ENCODE peak calls at places on chromosomes 5 and 9, in four cellular contexts. G is GM12878, P is K562, Q is WTC11. B is an unnamed sample.

GRCh38 chr5:172521338-172521932 is 67.1 kb upstream of the SH3PXD2B start:
- DNase-seq in G (no peak), P (no peak), Q (no peak), B (no peak)

GRCh38 chr5:65802820-65803219 is 80.8 kb downstream of the NLN start:
- DNase-seq in G (no peak), P (no peak), Q (no peak), B (no peak)

GRCh38 chr5:131570757-131571156 is 64.3 kb downstream of the RAPGEF6 start:
- DNase-seq in G (no peak), P (no peak), Q (no peak), B (no peak)

GRCh38 chr5:72956324-72957140 is 691 bp downstream of the FCHO2 start:
- DNase-seq in G (no peak), P (peak), Q (peak), B (peak)

GRCh38 chr9:111731916-111732315 is 62.8 kb downstream of the SHOC1 start:
- DNase-seq in G (no peak), P (no peak), Q (no peak), B (no peak)

GRCh38 chr5:139648205-139649081 is at the start of gene CXXC5:
- DNase-seq in G (no peak), P (peak), Q (peak), B (no peak)

GRCh38 chr5:151448038-151448985 is 909 bp downstream of the SLC36A1 start:
- DNase-seq in G (no peak), P (no peak), Q (peak), B (peak)

GRCh38 chr5:139294372-139295165 is 1.0 kb downstream of the MATR3 start:
- DNase-seq in G (no peak), P (peak), Q (peak), B (peak)

GRCh38 chr9:73050887-73051550 is 98.2 kb upstream of the ALDH1A1 start:
- DNase-seq in G (no peak), P (no peak), Q (peak), B (peak)

GRCh38 chr9:130199605-130200004 is 27.4 kb downstream of the NCS1 start:
- DNase-seq in G (no peak), P (no peak), Q (no peak), B (no peak)

DNA sequence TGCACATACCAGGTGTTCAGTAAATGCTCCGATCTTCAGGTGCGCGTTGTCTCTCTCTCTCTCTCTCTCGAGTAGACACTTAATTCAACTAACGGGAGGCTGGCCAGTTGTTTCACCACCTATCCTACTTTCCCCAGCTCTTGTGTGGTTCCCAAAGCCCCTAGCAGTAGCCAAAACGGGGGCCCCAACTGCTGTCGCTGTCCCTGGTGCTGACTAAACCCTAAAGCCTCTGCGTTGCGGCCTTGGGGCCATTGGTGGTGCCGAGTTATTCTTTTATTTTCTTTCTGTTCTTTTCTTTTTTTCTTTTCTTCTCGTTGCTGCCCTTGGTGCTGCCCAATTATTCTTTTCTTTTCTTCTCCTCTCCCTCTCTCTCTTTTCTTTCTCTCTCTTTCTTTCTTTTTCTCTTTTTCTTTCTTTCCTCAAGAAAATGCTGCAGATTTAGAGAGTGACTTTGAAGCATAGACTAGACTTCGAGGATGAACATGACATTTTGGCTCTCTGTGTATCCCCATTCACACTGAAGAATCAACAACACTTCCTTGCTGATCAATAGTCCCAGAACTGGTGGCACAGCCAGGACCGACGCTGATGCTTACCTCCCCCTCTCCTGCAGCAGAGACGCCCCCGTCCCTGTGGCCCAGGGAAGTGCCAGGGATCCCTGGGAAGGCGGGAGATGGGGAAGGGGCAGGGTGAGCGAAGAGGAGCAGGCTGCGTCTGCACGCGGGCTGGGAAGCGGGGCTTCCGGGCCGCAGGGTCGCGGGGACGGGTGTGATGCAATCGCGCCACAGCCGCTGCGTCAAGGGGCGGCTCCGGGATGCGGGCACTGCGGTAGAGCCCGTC is at the start of gene FBLL1:
- DNase-seq in G (no peak), P (peak), Q (peak), B (peak)
- TF ChIP-seq CBFB in G (no peak), P (no peak), Q (no peak), B (no peak)

GRCh38 chr9:136527131-136527530 is 18.7 kb downstream of the NOTCH1 start:
- DNase-seq in G (no peak), P (no peak), Q (no peak), B (no peak)
- TF ChIP-seq CBFB in G (no peak), P (no peak), Q (no peak), B (no peak)

GRCh38 chr5:143987264-143987663 is 175.3 kb downstream of the HMHB1 start:
- DNase-seq in G (no peak), P (no peak), Q (no peak), B (no peak)

GRCh38 chr5:143987751-143988560 is 176.0 kb downstream of the HMHB1 start:
- DNase-seq in G (no peak), P (no peak), Q (no peak), B (no peak)

GRCh38 chr5:143980506-143980905 is 168.5 kb downstream of the HMHB1 start:
- DNase-seq in G (no peak), P (no peak), Q (no peak), B (no peak)

GRCh38 chr5:143986567-143987242 is 174.7 kb downstream of the HMHB1 start:
- DNase-seq in G (no peak), P (no peak), Q (no peak), B (no peak)

GRCh38 chr5:143985832-143986485 is 174.0 kb downstream of the HMHB1 start:
- DNase-seq in G (no peak), P (no peak), Q (no peak), B (no peak)
- TF ChIP-seq CBFB in G (no peak), P (no peak), Q (no peak), B (no peak)

DNA sequence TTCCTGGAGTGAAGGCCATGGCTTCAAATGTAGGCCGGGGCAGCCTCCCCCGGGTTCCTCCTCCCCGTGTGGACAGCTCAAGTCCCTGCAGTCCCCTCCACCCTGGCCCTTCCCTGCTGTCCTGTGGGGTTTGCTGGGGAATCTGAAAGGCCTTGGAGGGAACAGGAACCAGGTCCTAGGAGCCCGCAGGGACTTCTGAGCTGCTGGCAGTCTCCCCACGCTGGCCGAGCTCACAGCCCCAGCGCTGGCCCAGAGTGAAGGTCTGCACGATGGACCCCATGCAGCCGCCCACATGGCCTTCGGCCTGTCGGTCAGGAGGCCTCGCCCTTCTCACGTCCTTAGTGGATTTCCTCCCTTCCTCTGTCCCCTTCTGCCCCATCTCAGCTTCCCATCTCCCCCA is 25.7 kb upstream of the NOTCH1 start:
- DNase-seq in G (no peak), P (no peak), Q (no peak), B (no peak)
- TF ChIP-seq CBFB in G (no peak), P (no peak), Q (no peak), B (no peak)

GRCh38 chr5:147805030-147805454 is 22.5 kb upstream of the JAKMIP2 start:
- DNase-seq in G (no peak), P (no peak), Q (no peak), B (no peak)
- TF ChIP-seq CBFB in G (no peak), P (no peak), Q (no peak), B (no peak)

GRCh38 chr5:1836891-1837880 is 36.0 kb downstream of the NDUFS6 start:
- DNase-seq in G (no peak), P (no peak), Q (no peak), B (no peak)
- TF ChIP-seq CBFB in G (no peak), P (no peak), Q (no peak), B (no peak)

DNA sequence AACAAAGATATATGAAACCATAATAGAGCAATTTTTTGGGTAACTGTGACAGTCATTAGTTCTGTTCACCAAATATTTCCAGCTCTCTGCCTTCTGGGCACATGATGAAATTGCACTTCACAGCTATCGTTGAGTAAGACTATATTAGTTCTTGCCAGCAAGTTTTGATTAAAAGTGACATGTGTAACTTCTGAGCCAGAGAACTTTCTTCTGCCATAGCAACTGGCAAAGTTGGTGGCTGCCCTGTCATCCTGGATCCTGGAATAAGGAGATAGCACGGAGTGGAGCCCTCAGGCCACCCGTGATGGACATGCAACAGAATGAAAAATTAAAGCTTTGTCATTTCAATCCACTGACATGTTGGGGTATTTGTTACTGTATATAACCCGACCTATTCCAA is 194.4 kb upstream of the VCAN start:
- DNase-seq in G (no peak), P (no peak), Q (no peak), B (no peak)
- TF ChIP-seq CBFB in G (no peak), P (no peak), Q (no peak), B (no peak)